ENCODE peak calls at places on chromosomes 1 and 21, in five cellular contexts. One of them, this sample, is unnamed.

GRCh38 chr1:110953031-110953430 is 10.7 kb downstream of the LRIF1 start:
- DNase-seq in mesenchymal stem cell: no peak
- DNase-seq in dorsolateral prefrontal cortex: no peak
- DNase-seq in ovary: no peak
- DNase-seq in CD8-positive, alpha-beta T cell: no peak
- DNase-seq in this sample: no peak

GRCh38 chr1:110948038-110948810 is 15.5 kb downstream of the LRIF1 start:
- DNase-seq in dorsolateral prefrontal cortex: no peak
- DNase-seq in ovary: no peak
- DNase-seq in mesenchymal stem cell: peak
- DNase-seq in CD8-positive, alpha-beta T cell: no peak
- DNase-seq in this sample: no peak

GRCh38 chr1:223827193-223827663 is 18.5 kb downstream of the TP53BP2 start:
- DNase-seq in mesenchymal stem cell: peak
- DNase-seq in CD8-positive, alpha-beta T cell: no peak
- DNase-seq in ovary: no peak
- DNase-seq in dorsolateral prefrontal cortex: no peak
- DNase-seq in this sample: no peak

GRCh38 chr1:243890576-243890975 is 40.5 kb upstream of the AKT3 start:
- DNase-seq in dorsolateral prefrontal cortex: no peak
- DNase-seq in CD8-positive, alpha-beta T cell: no peak
- DNase-seq in mesenchymal stem cell: peak
- DNase-seq in ovary: no peak
- DNase-seq in this sample: no peak

GRCh38 chr1:215971793-215972441 is 404.8 kb downstream of the KCTD3 start:
- DNase-seq in dorsolateral prefrontal cortex: no peak
- DNase-seq in CD8-positive, alpha-beta T cell: no peak
- DNase-seq in mesenchymal stem cell: no peak
- DNase-seq in ovary: no peak
- DNase-seq in this sample: no peak

GRCh38 chr1:222754386-222755139 is 17.6 kb downstream of the FAM177B start:
- DNase-seq in ovary: peak
- DNase-seq in dorsolateral prefrontal cortex: peak
- DNase-seq in CD8-positive, alpha-beta T cell: no peak
- DNase-seq in mesenchymal stem cell: no peak
- DNase-seq in this sample: no peak

GRCh38 chr1:44251989-44252625 is 38.8 kb downstream of the DMAP1 start:
- DNase-seq in ovary: no peak
- DNase-seq in dorsolateral prefrontal cortex: no peak
- DNase-seq in mesenchymal stem cell: no peak
- DNase-seq in CD8-positive, alpha-beta T cell: no peak
- DNase-seq in this sample: no peak

GRCh38 chr1:201624741-201625646 is 86.1 kb downstream of the NAV1 start:
- DNase-seq in mesenchymal stem cell: peak
- DNase-seq in ovary: no peak
- DNase-seq in CD8-positive, alpha-beta T cell: no peak
- DNase-seq in dorsolateral prefrontal cortex: no peak
- DNase-seq in this sample: no peak

GRCh38 chr21:17673261-17674020 is 60.7 kb upstream of the BTG3 start:
- DNase-seq in CD8-positive, alpha-beta T cell: no peak
- DNase-seq in mesenchymal stem cell: no peak
- DNase-seq in dorsolateral prefrontal cortex: no peak
- DNase-seq in ovary: no peak
- DNase-seq in this sample: no peak

GRCh38 chr1:212218911-212219310 is 66.3 kb upstream of the PPP2R5A start:
- DNase-seq in dorsolateral prefrontal cortex: no peak
- DNase-seq in mesenchymal stem cell: peak
- DNase-seq in ovary: no peak
- DNase-seq in CD8-positive, alpha-beta T cell: no peak
- DNase-seq in this sample: no peak

GRCh38 chr1:13730751-13731482 is 30.9 kb downstream of the PRDM2 start:
- DNase-seq in mesenchymal stem cell: no peak
- DNase-seq in dorsolateral prefrontal cortex: no peak
- DNase-seq in ovary: no peak
- DNase-seq in CD8-positive, alpha-beta T cell: peak
- DNase-seq in this sample: no peak

GRCh38 chr1:160681067-160681890 is 30.3 kb downstream of the CD48 start:
- DNase-seq in mesenchymal stem cell: peak
- DNase-seq in dorsolateral prefrontal cortex: no peak
- DNase-seq in ovary: peak
- DNase-seq in CD8-positive, alpha-beta T cell: peak
- DNase-seq in this sample: peak

GRCh38 chr1:7491089-7491817 is 279.8 kb upstream of the VAMP3 start:
- DNase-seq in mesenchymal stem cell: peak
- DNase-seq in dorsolateral prefrontal cortex: no peak
- DNase-seq in ovary: peak
- DNase-seq in CD8-positive, alpha-beta T cell: no peak
- DNase-seq in this sample: no peak

GRCh38 chr1:235022341-235023196 is 106.1 kb downstream of the TOMM20 start:
- DNase-seq in ovary: no peak
- DNase-seq in mesenchymal stem cell: peak
- DNase-seq in dorsolateral prefrontal cortex: no peak
- DNase-seq in CD8-positive, alpha-beta T cell: no peak
- DNase-seq in this sample: no peak

GRCh38 chr1:61389194-61389925 is 307.0 kb downstream of the NFIA start:
- DNase-seq in CD8-positive, alpha-beta T cell: no peak
- DNase-seq in ovary: no peak
- DNase-seq in mesenchymal stem cell: no peak
- DNase-seq in dorsolateral prefrontal cortex: no peak
- DNase-seq in this sample: no peak

GRCh38 chr21:27631471-27631870 is 664.6 kb upstream of the ADAMTS5 start:
- DNase-seq in ovary: no peak
- DNase-seq in mesenchymal stem cell: no peak
- DNase-seq in dorsolateral prefrontal cortex: no peak
- DNase-seq in CD8-positive, alpha-beta T cell: no peak
- DNase-seq in this sample: no peak
- H3K4me3 ChIP-seq in ovary: no peak
- H3K4me3 ChIP-seq in mesenchymal stem cell: no peak
- H3K4me3 ChIP-seq in dorsolateral prefrontal cortex: no peak
- H3K4me3 ChIP-seq in CD8-positive, alpha-beta T cell: no peak
- H3K4me3 ChIP-seq in this sample: no peak

GRCh38 chr1:51285055-51285454 is 45.3 kb downstream of the TTC39A start:
- DNase-seq in CD8-positive, alpha-beta T cell: no peak
- DNase-seq in dorsolateral prefrontal cortex: no peak
- DNase-seq in ovary: no peak
- DNase-seq in mesenchymal stem cell: no peak
- DNase-seq in this sample: no peak
- H3K4me3 ChIP-seq in CD8-positive, alpha-beta T cell: no peak
- H3K4me3 ChIP-seq in dorsolateral prefrontal cortex: no peak
- H3K4me3 ChIP-seq in ovary: no peak
- H3K4me3 ChIP-seq in mesenchymal stem cell: no peak
- H3K4me3 ChIP-seq in this sample: no peak

GRCh38 chr1:242524571-242525359 is at the start of gene PLD5:
- DNase-seq in CD8-positive, alpha-beta T cell: no peak
- DNase-seq in dorsolateral prefrontal cortex: no peak
- DNase-seq in mesenchymal stem cell: no peak
- DNase-seq in ovary: peak
- DNase-seq in this sample: peak

GRCh38 chr1:242523968-242524570 is 428 bp downstream of the PLD5 start:
- DNase-seq in ovary: peak
- DNase-seq in CD8-positive, alpha-beta T cell: no peak
- DNase-seq in dorsolateral prefrontal cortex: peak
- DNase-seq in mesenchymal stem cell: no peak
- DNase-seq in this sample: peak

GRCh38 chr1:242525360-242525722 is 844 bp upstream of the PLD5 start:
- DNase-seq in CD8-positive, alpha-beta T cell: no peak
- DNase-seq in ovary: no peak
- DNase-seq in dorsolateral prefrontal cortex: no peak
- DNase-seq in mesenchymal stem cell: no peak
- DNase-seq in this sample: peak

GRCh38 chr1:242522304-242522945 is 2.1 kb downstream of the PLD5 start:
- DNase-seq in mesenchymal stem cell: no peak
- DNase-seq in dorsolateral prefrontal cortex: no peak
- DNase-seq in CD8-positive, alpha-beta T cell: no peak
- DNase-seq in ovary: no peak
- DNase-seq in this sample: no peak

GRCh38 chr1:242523282-242523967 is 1.1 kb downstream of the PLD5 start:
- DNase-seq in ovary: no peak
- DNase-seq in dorsolateral prefrontal cortex: no peak
- DNase-seq in mesenchymal stem cell: no peak
- DNase-seq in CD8-positive, alpha-beta T cell: no peak
- DNase-seq in this sample: peak
- H3K4me3 ChIP-seq in ovary: peak
- H3K4me3 ChIP-seq in dorsolateral prefrontal cortex: peak
- H3K4me3 ChIP-seq in mesenchymal stem cell: peak
- H3K4me3 ChIP-seq in CD8-positive, alpha-beta T cell: no peak
- H3K4me3 ChIP-seq in this sample: peak

DNA sequence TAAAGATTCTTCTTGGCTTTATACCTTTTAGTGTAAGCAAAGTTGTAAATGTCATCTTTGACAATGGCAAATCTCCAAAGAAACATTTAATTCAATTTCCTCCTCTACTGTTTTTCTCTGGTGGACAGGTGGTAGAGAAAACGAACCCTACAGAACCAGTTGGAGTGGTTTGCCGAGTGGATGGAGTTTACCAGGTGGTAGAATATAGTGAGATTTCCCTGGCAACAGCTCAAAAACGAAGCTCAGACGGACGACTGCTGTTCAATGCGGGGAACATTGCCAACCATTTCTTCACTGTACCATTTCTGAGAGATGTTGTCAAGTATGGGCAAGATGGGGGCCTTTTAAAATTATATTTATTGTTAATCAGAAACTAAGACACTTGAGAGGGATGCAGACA is 25.8 kb downstream of the UAP1 start:
- DNase-seq in mesenchymal stem cell: no peak
- DNase-seq in dorsolateral prefrontal cortex: no peak
- DNase-seq in ovary: no peak
- DNase-seq in CD8-positive, alpha-beta T cell: no peak
- DNase-seq in this sample: no peak
- H3K4me3 ChIP-seq in mesenchymal stem cell: no peak
- H3K4me3 ChIP-seq in dorsolateral prefrontal cortex: no peak
- H3K4me3 ChIP-seq in ovary: no peak
- H3K4me3 ChIP-seq in CD8-positive, alpha-beta T cell: no peak
- H3K4me3 ChIP-seq in this sample: no peak

DNA sequence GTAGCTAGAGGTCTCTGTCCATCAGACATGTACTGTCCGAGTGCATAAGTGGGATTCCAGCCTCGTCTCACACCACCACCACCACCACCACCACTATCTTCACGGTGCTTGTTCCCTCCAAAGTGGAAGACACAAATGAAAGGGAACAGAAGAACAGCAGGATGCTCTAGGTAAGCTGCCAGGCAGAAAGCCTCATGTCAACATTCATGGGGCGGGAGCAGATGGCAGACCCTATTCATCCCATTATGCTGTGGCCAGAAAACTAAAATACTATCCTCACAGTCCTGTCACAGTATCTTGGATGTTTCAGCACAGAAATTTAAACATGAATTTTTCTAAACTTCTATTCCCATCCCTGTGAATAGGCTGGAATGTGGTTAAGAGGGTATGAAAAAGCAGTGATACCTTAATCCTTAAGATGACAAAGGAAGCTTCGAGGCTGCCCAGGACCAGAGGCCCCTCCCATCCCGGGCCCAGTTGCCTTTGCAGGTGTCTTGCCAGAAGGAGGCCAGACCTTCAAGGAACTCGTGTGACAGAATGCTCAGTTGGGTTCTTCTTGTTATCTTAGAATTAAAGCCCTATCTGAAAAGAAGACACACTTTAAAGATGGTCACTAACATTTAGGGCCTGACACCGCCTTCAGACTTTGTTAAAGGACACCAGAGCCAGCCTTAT is 24.7 kb downstream of the APCS start:
- DNase-seq in ovary: no peak
- DNase-seq in CD8-positive, alpha-beta T cell: no peak
- DNase-seq in dorsolateral prefrontal cortex: no peak
- DNase-seq in mesenchymal stem cell: no peak
- DNase-seq in this sample: no peak
- H3K4me3 ChIP-seq in ovary: no peak
- H3K4me3 ChIP-seq in CD8-positive, alpha-beta T cell: no peak
- H3K4me3 ChIP-seq in dorsolateral prefrontal cortex: no peak
- H3K4me3 ChIP-seq in mesenchymal stem cell: no peak
- H3K4me3 ChIP-seq in this sample: no peak

DNA sequence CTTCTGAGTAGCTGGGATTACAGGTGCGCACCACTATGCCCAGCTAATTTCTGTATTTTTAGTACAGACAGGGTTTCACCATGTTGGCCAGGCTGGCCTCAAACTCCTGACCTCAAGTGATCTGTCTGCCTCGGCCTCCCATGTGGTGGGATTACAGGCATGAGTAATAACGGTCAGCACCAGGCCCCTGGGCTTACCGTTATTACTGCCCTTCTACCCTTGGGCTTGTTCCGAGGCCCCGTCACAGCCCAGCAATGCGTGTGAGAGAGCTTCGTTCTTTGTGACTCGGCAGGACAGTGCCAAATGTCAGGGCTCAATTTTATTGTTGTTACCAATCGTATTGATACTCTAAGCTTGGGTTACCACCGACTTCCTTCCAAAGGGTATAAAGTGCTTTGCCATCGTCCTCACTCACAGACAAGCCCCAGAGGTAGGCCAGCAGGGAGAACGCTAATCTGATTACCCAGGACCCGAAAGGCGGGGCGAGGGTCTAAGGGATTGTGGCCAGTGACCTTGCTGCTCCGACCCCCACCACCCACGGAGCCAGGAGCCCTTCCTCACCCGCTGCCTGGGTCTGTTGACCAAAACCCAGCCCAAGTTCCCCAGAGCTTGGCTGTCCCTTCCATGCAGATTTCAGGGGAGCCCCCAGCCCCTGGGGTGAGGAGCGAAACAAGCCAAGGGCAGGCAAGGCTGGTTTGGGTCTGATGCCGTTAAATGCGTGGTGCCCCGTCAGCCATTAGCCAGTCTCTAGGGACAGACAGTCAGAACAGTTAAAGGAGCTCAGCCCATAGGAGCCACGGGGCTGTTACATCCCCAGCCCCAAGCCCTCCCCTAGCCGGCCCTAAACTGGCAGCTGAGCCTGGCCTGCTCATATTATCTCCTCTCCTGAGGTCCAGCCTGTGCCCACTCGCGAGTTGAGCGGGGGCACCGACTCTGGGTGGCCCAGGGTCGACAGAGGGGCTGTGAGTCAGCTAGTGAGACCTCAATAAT is 54.9 kb upstream of the CASZ1 start:
- DNase-seq in ovary: no peak
- DNase-seq in mesenchymal stem cell: no peak
- DNase-seq in dorsolateral prefrontal cortex: no peak
- DNase-seq in CD8-positive, alpha-beta T cell: no peak
- DNase-seq in this sample: peak
- H3K4me3 ChIP-seq in ovary: no peak
- H3K4me3 ChIP-seq in mesenchymal stem cell: no peak
- H3K4me3 ChIP-seq in dorsolateral prefrontal cortex: no peak
- H3K4me3 ChIP-seq in CD8-positive, alpha-beta T cell: no peak
- H3K4me3 ChIP-seq in this sample: no peak

GRCh38 chr1:154969741-154970452 is 650 bp downstream of the SHC1 start:
- DNase-seq in CD8-positive, alpha-beta T cell: no peak
- DNase-seq in mesenchymal stem cell: no peak
- DNase-seq in dorsolateral prefrontal cortex: no peak
- DNase-seq in ovary: peak
- DNase-seq in this sample: peak
- H3K4me3 ChIP-seq in CD8-positive, alpha-beta T cell: no peak
- H3K4me3 ChIP-seq in mesenchymal stem cell: peak
- H3K4me3 ChIP-seq in dorsolateral prefrontal cortex: peak
- H3K4me3 ChIP-seq in ovary: peak
- H3K4me3 ChIP-seq in this sample: peak

This sample was measured in H7.